ENCODE peak calls at places on chromosome 22, in nine cellular contexts. One of them, this sample, is unnamed.

GRCh38 chr22:20260071-20260722 is 7.9 kb downstream of the RTN4R start:
- DNase-seq in stimulated activated CD4-positive, alpha-beta T cell treated with anti-CD3 and anti-CD28 coated beads, Interleukin-4, amount 100 ng/mL, for 1 hour: no peak
- DNase-seq in neural progenitor cell: no peak
- DNase-seq in AG08395: no peak
- DNase-seq in A549: no peak
- DNase-seq in NCI-H1417 treated with DMSO at 0.1 percent for 48 hours: no peak
- DNase-seq in Calu3: no peak
- DNase-seq in T-helper 9 cell: no peak
- DNase-seq in AG04449: no peak
- DNase-seq in this sample: no peak

GRCh38 chr22:19287076-19287724 is 4.3 kb downstream of the CLTCL1 start:
- DNase-seq in stimulated activated CD4-positive, alpha-beta T cell treated with anti-CD3 and anti-CD28 coated beads, Interleukin-4, amount 100 ng/mL, for 1 hour: no peak
- DNase-seq in neural progenitor cell: peak
- DNase-seq in AG08395: no peak
- DNase-seq in A549: peak
- DNase-seq in NCI-H1417 treated with DMSO at 0.1 percent for 48 hours: no peak
- DNase-seq in Calu3: no peak
- DNase-seq in T-helper 9 cell: no peak
- DNase-seq in AG04449: no peak
- DNase-seq in this sample: no peak

GRCh38 chr22:29621761-29622526 is 18.5 kb downstream of the NF2 start:
- DNase-seq in stimulated activated CD4-positive, alpha-beta T cell treated with anti-CD3 and anti-CD28 coated beads, Interleukin-4, amount 100 ng/mL, for 1 hour: no peak
- DNase-seq in neural progenitor cell: no peak
- DNase-seq in AG08395: peak
- DNase-seq in A549: peak
- DNase-seq in NCI-H1417 treated with DMSO at 0.1 percent for 48 hours: no peak
- DNase-seq in Calu3: peak
- DNase-seq in T-helper 9 cell: no peak
- DNase-seq in AG04449: peak
- DNase-seq in this sample: no peak

GRCh38 chr22:23278883-23279675 is 98.8 kb downstream of the BCR start:
- DNase-seq in stimulated activated CD4-positive, alpha-beta T cell treated with anti-CD3 and anti-CD28 coated beads, Interleukin-4, amount 100 ng/mL, for 1 hour: no peak
- DNase-seq in neural progenitor cell: no peak
- DNase-seq in AG08395: peak
- DNase-seq in A549: peak
- DNase-seq in NCI-H1417 treated with DMSO at 0.1 percent for 48 hours: no peak
- DNase-seq in Calu3: peak
- DNase-seq in T-helper 9 cell: no peak
- DNase-seq in AG04449: no peak
- DNase-seq in this sample: no peak

GRCh38 chr22:46661221-46661851 is 41.1 kb downstream of the GRAMD4 start:
- DNase-seq in stimulated activated CD4-positive, alpha-beta T cell treated with anti-CD3 and anti-CD28 coated beads, Interleukin-4, amount 100 ng/mL, for 1 hour: peak
- DNase-seq in neural progenitor cell: no peak
- DNase-seq in AG08395: no peak
- DNase-seq in A549: peak
- DNase-seq in NCI-H1417 treated with DMSO at 0.1 percent for 48 hours: no peak
- DNase-seq in Calu3: peak
- DNase-seq in T-helper 9 cell: peak
- DNase-seq in AG04449: no peak
- DNase-seq in this sample: peak

GRCh38 chr22:47902646-47903180 is 1140.3 kb downstream of the TBC1D22A start:
- DNase-seq in stimulated activated CD4-positive, alpha-beta T cell treated with anti-CD3 and anti-CD28 coated beads, Interleukin-4, amount 100 ng/mL, for 1 hour: no peak
- DNase-seq in neural progenitor cell: no peak
- DNase-seq in AG08395: no peak
- DNase-seq in A549: no peak
- DNase-seq in NCI-H1417 treated with DMSO at 0.1 percent for 48 hours: no peak
- DNase-seq in Calu3: no peak
- DNase-seq in T-helper 9 cell: no peak
- DNase-seq in AG04449: no peak
- DNase-seq in this sample: no peak

GRCh38 chr22:19815093-19815822 is 39.4 kb downstream of the GNB1L start:
- DNase-seq in stimulated activated CD4-positive, alpha-beta T cell treated with anti-CD3 and anti-CD28 coated beads, Interleukin-4, amount 100 ng/mL, for 1 hour: no peak
- DNase-seq in neural progenitor cell: no peak
- DNase-seq in AG08395: no peak
- DNase-seq in A549: no peak
- DNase-seq in NCI-H1417 treated with DMSO at 0.1 percent for 48 hours: no peak
- DNase-seq in Calu3: no peak
- DNase-seq in T-helper 9 cell: no peak
- DNase-seq in AG04449: no peak
- DNase-seq in this sample: no peak

GRCh38 chr22:47192651-47193437 is 430.4 kb downstream of the TBC1D22A start:
- DNase-seq in stimulated activated CD4-positive, alpha-beta T cell treated with anti-CD3 and anti-CD28 coated beads, Interleukin-4, amount 100 ng/mL, for 1 hour: no peak
- DNase-seq in neural progenitor cell: no peak
- DNase-seq in AG08395: no peak
- DNase-seq in A549: peak
- DNase-seq in NCI-H1417 treated with DMSO at 0.1 percent for 48 hours: no peak
- DNase-seq in Calu3: peak
- DNase-seq in T-helper 9 cell: no peak
- DNase-seq in AG04449: no peak
- DNase-seq in this sample: no peak

GRCh38 chr22:48531108-48531507 is 1296.6 kb downstream of the BRD1 start:
- DNase-seq in stimulated activated CD4-positive, alpha-beta T cell treated with anti-CD3 and anti-CD28 coated beads, Interleukin-4, amount 100 ng/mL, for 1 hour: no peak
- DNase-seq in neural progenitor cell: no peak
- DNase-seq in AG08395: no peak
- DNase-seq in A549: no peak
- DNase-seq in NCI-H1417 treated with DMSO at 0.1 percent for 48 hours: no peak
- DNase-seq in Calu3: no peak
- DNase-seq in T-helper 9 cell: no peak
- DNase-seq in AG04449: no peak
- DNase-seq in this sample: no peak

GRCh38 chr22:48456449-48456848 is 1371.2 kb downstream of the BRD1 start:
- DNase-seq in stimulated activated CD4-positive, alpha-beta T cell treated with anti-CD3 and anti-CD28 coated beads, Interleukin-4, amount 100 ng/mL, for 1 hour: no peak
- DNase-seq in neural progenitor cell: no peak
- DNase-seq in AG08395: peak
- DNase-seq in A549: no peak
- DNase-seq in NCI-H1417 treated with DMSO at 0.1 percent for 48 hours: no peak
- DNase-seq in Calu3: no peak
- DNase-seq in T-helper 9 cell: no peak
- DNase-seq in AG04449: no peak
- DNase-seq in this sample: peak

GRCh38 chr22:22545084-22545483 is 14.0 kb downstream of the PRAME start:
- DNase-seq in stimulated activated CD4-positive, alpha-beta T cell treated with anti-CD3 and anti-CD28 coated beads, Interleukin-4, amount 100 ng/mL, for 1 hour: no peak
- DNase-seq in neural progenitor cell: no peak
- DNase-seq in AG08395: no peak
- DNase-seq in A549: no peak
- DNase-seq in NCI-H1417 treated with DMSO at 0.1 percent for 48 hours: no peak
- DNase-seq in Calu3: no peak
- DNase-seq in T-helper 9 cell: no peak
- DNase-seq in AG04449: no peak
- DNase-seq in this sample: no peak

GRCh38 chr22:23565942-23566715 is 14.0 kb downstream of the IGLL1 start:
- DNase-seq in stimulated activated CD4-positive, alpha-beta T cell treated with anti-CD3 and anti-CD28 coated beads, Interleukin-4, amount 100 ng/mL, for 1 hour: no peak
- DNase-seq in neural progenitor cell: peak
- DNase-seq in AG08395: no peak
- DNase-seq in A549: no peak
- DNase-seq in NCI-H1417 treated with DMSO at 0.1 percent for 48 hours: no peak
- DNase-seq in Calu3: peak
- DNase-seq in T-helper 9 cell: no peak
- DNase-seq in AG04449: no peak
- DNase-seq in this sample: no peak

GRCh38 chr22:20199413-20199842 is 48.6 kb upstream of the CCDC188 start:
- DNase-seq in stimulated activated CD4-positive, alpha-beta T cell treated with anti-CD3 and anti-CD28 coated beads, Interleukin-4, amount 100 ng/mL, for 1 hour: no peak
- DNase-seq in neural progenitor cell: no peak
- DNase-seq in AG08395: no peak
- DNase-seq in A549: no peak
- DNase-seq in NCI-H1417 treated with DMSO at 0.1 percent for 48 hours: no peak
- DNase-seq in Calu3: no peak
- DNase-seq in T-helper 9 cell: no peak
- DNase-seq in AG04449: no peak
- DNase-seq in this sample: no peak

GRCh38 chr22:47342446-47342845 is 580.0 kb downstream of the TBC1D22A start:
- DNase-seq in stimulated activated CD4-positive, alpha-beta T cell treated with anti-CD3 and anti-CD28 coated beads, Interleukin-4, amount 100 ng/mL, for 1 hour: no peak
- DNase-seq in neural progenitor cell: no peak
- DNase-seq in AG08395: no peak
- DNase-seq in A549: no peak
- DNase-seq in NCI-H1417 treated with DMSO at 0.1 percent for 48 hours: no peak
- DNase-seq in Calu3: no peak
- DNase-seq in T-helper 9 cell: no peak
- DNase-seq in AG04449: no peak
- DNase-seq in this sample: no peak

This sample was measured in cerebellum.